ENCODE peak calls at places on chromosomes 1 and 21, in seven cellular contexts. B, P, W, D, H, S and O are unnamed samples.

GRCh38 chr1:24793762-24794161 is 48.5 kb downstream of the CLIC4 start:
- DNase-seq in B (no peak), P (no peak), W (no peak), D (no peak), H (no peak), S (peak), O (no peak)

GRCh38 chr1:147717051-147717705 is 43.2 kb downstream of the GJA5 start:
- DNase-seq in B (no peak), P (no peak), W (no peak), D (no peak), H (no peak), S (no peak), O (no peak)

GRCh38 chr1:203720253-203720652 is 44.7 kb upstream of the LAX1 start:
- DNase-seq in B (no peak), P (no peak), W (no peak), D (no peak), H (no peak), S (no peak), O (no peak)

GRCh38 chr1:213723187-213723586 is 264.6 kb upstream of the PROX1 start:
- DNase-seq in B (no peak), P (no peak), W (no peak), D (no peak), H (no peak), S (no peak), O (no peak)

GRCh38 chr1:44289530-44289929 is 65.5 kb downstream of the ERI3 start:
- DNase-seq in B (no peak), P (no peak), W (no peak), D (no peak), H (peak), S (no peak), O (no peak)

GRCh38 chr21:17514124-17514481 is 1.3 kb downstream of the CXADR start:
- DNase-seq in B (no peak), P (no peak), W (no peak), D (no peak), H (no peak), S (no peak), O (no peak)

GRCh38 chr1:7407980-7408770 is 362.9 kb upstream of the VAMP3 start:
- DNase-seq in B (no peak), P (peak), W (no peak), D (no peak), H (no peak), S (no peak), O (no peak)

GRCh38 chr1:32215629-32216505 is 6.3 kb downstream of the TMEM234 start:
- DNase-seq in B (peak), P (peak), W (peak), D (peak), H (peak), S (peak), O (peak)

GRCh38 chr1:164857439-164857838 is 298.5 kb downstream of the PBX1 start:
- DNase-seq in B (no peak), P (no peak), W (no peak), D (no peak), H (no peak), S (no peak), O (no peak)

GRCh38 chr1:65209005-65209885 is 61.2 kb downstream of the AK4 start:
- DNase-seq in B (no peak), P (peak), W (peak), D (peak), H (no peak), S (peak), O (no peak)

GRCh38 chr1:222582099-222582774 is 7.5 kb downstream of the TAF1A start:
- DNase-seq in B (no peak), P (no peak), W (no peak), D (no peak), H (no peak), S (peak), O (no peak)

GRCh38 chr1:85579619-85580018 is 942 bp upstream of the CCN1 start:
- DNase-seq in B (no peak), P (no peak), W (no peak), D (no peak), H (no peak), S (peak), O (no peak)

GRCh38 chr1:169949139-169949538 is 55.4 kb upstream of the SCYL3 start:
- DNase-seq in B (no peak), P (no peak), W (peak), D (no peak), H (no peak), S (peak), O (no peak)